ENCODE peak calls at places on chromosomes 11 and 22, in six cellular contexts. N is nephron progenitor cell, H is AG10803, X is NCI-H2171, V is sciatic nerve, R is M059J. Q is an unnamed sample.

GRCh38 chr22:26851125-26851524 is 193.7 kb downstream of the MIAT start:
- DNase-seq in N (no peak), H (no peak), X (no peak), V (no peak), R (no peak), Q (no peak)

GRCh38 chr11:35158371-35159081 is 19.6 kb downstream of the CD44 start:
- DNase-seq in N (no peak), H (peak; percentile 80), X (no peak), V (no peak), R (peak; percentile 27), Q (peak; percentile 43)

GRCh38 chr11:111949519-111950426 is 12.6 kb downstream of the DIXDC1 start:
- DNase-seq in N (no peak), H (no peak), X (no peak), V (no peak), R (no peak), Q (no peak)

GRCh38 chr11:96254087-96254486 is 88.9 kb downstream of the MAML2 start:
- DNase-seq in N (no peak), H (peak; percentile 71), X (no peak), V (no peak), R (peak; percentile 38), Q (no peak)

GRCh38 chr22:41742918-41743317 is 43.6 kb downstream of the MEI1 start:
- DNase-seq in N (no peak), H (no peak), X (no peak), V (no peak), R (no peak), Q (no peak)

GRCh38 chr11:131618203-131618602 is 247.8 kb downstream of the NTM start:
- DNase-seq in N (no peak), H (peak; percentile 81), X (no peak), V (no peak), R (no peak), Q (no peak)

GRCh38 chr11:14273885-14274284 is 85.1 kb downstream of the RRAS2 start:
- DNase-seq in N (no peak), H (no peak), X (no peak), V (no peak), R (no peak), Q (no peak)

GRCh38 chr11:2483426-2483825 is 38.6 kb downstream of the KCNQ1 start:
- DNase-seq in N (no peak), H (no peak), X (no peak), V (no peak), R (no peak), Q (no peak)

GRCh38 chr11:91998466-91998865 is 226.2 kb upstream of the FAT3 start:
- DNase-seq in N (no peak), H (no peak), X (no peak), V (no peak), R (no peak), Q (no peak)

GRCh38 chr11:114060402-114061052 is 1.0 kb downstream of the ZBTB16 start:
- DNase-seq in N (peak; percentile 72), H (no peak), X (no peak), V (no peak), R (no peak), Q (peak; percentile 52)